ENCODE peak calls at places on chromosomes 12 and 14, in ten cellular contexts. M is Peyer's patch; C is breast epithelium; X is cardiac muscle cell; S is right lobe of liver; O is IMR-90; B is fibroblast of lung; K is neural progenitor cell; T is CD8-positive, alpha-beta memory T cell; Y is MM.1S. D is an unnamed sample. For H3K4me1, the result is how much of the 10 kb centered on the place peaks cover.

GRCh38 chr12:89234324-89235114 is 117.8 kb downstream of the DUSP6 start:
- DNase-seq in M (no peak), C (no peak), X (no peak), S (no peak), O (no peak), B (no peak), K (no peak), T (no peak), Y (no peak), D (no peak)

GRCh38 chr12:113774526-113774925 is 191.6 kb downstream of the RBM19 start:
- DNase-seq in M (no peak), C (no peak), X (no peak), S (no peak), O (no peak), B (no peak), K (no peak), T (no peak), Y (no peak), D (no peak)

GRCh38 chr14:97218713-97219355 is 421.7 kb downstream of the VRK1 start:
- DNase-seq in M (no peak), C (no peak), X (no peak), S (no peak), O (no peak), B (no peak), K (peak), T (no peak), Y (no peak), D (no peak)

GRCh38 chr12:117120787-117121186 is 21.6 kb upstream of the TESC start:
- DNase-seq in M (no peak), C (no peak), X (no peak), S (no peak), O (no peak), B (no peak), K (no peak), T (no peak), Y (no peak), D (no peak)

GRCh38 chr12:111033281-111034147 is 113.1 kb upstream of the MYL2 start:
- DNase-seq in M (no peak), C (no peak), X (no peak), S (no peak), O (no peak), B (no peak), K (peak), T (no peak), Y (no peak), D (no peak)

GRCh38 chr12:52193991-52194390 is 2.2 kb upstream of the KRT80 start:
- DNase-seq in M (no peak), C (no peak), X (peak), S (no peak), O (no peak), B (no peak), K (no peak), T (no peak), Y (no peak), D (no peak)

GRCh38 chr14:75181426-75182062 is 5.1 kb upstream of the TMED10 start:
- DNase-seq in M (no peak), C (no peak), X (no peak), S (no peak), O (no peak), B (no peak), K (peak), T (no peak), Y (no peak), D (no peak)

GRCh38 chr14:103391048-103391447 is 5.8 kb downstream of the MARK3 start:
- DNase-seq in M (peak), C (no peak), X (peak), S (no peak), O (peak), B (peak), K (peak), T (peak), Y (peak), D (no peak)

GRCh38 chr12:86914716-86915115 is 658.5 kb upstream of the MGAT4C start:
- DNase-seq in M (no peak), C (no peak), X (peak), S (no peak), O (peak), B (peak), K (peak), T (no peak), Y (no peak), D (no peak)

GRCh38 chr12:105672576-105672975 is 342.1 kb downstream of the C12orf75 start:
- DNase-seq in M (peak), C (no peak), X (peak), S (peak), O (no peak), B (peak), K (no peak), T (no peak), Y (no peak), D (no peak)

GRCh38 chr12:32274665-32275064 is 124.7 kb upstream of the FGD4 start:
- DNase-seq in M (no peak), C (no peak), X (no peak), S (no peak), O (no peak), B (no peak), K (no peak), T (no peak), Y (no peak), D (no peak)

GRCh38 chr12:105229446-105229845 is 6.5 kb downstream of the APPL2 start:
- DNase-seq in M (peak), C (no peak), X (no peak), S (no peak), O (peak), B (no peak), K (no peak), T (no peak), Y (no peak), D (no peak)

GRCh38 chr12:1865284-1865866 is 45.0 kb downstream of the LRTM2 start:
- DNase-seq in M (no peak), C (no peak), X (no peak), S (peak), O (no peak), B (peak), K (no peak), T (no peak), Y (no peak), D (no peak)

GRCh38 chr14:37253905-37254304 is 56.2 kb downstream of the MIPOL1 start:
- DNase-seq in M (no peak), C (no peak), X (peak), S (no peak), O (peak), B (peak), K (no peak), T (no peak), Y (no peak), D (no peak)

GRCh38 chr14:90968025-90968424 is 92.4 kb downstream of the RPS6KA5 start:
- DNase-seq in M (no peak), C (no peak), X (peak), S (no peak), O (no peak), B (peak), K (no peak), T (no peak), Y (no peak), D (no peak)

GRCh38 chr14:49134940-49135339 is 451.2 kb downstream of the RPS29 start:
- DNase-seq in M (no peak), C (no peak), X (no peak), S (no peak), O (no peak), B (no peak), K (peak), T (no peak), Y (no peak), D (no peak)

GRCh38 chr12:30967026-30967425 is 40.5 kb downstream of the TSPAN11 start:
- DNase-seq in M (no peak), C (no peak), X (no peak), S (no peak), O (no peak), B (no peak), K (no peak), T (no peak), Y (no peak), D (no peak)

GRCh38 chr12:48865141-48865440 is 579 bp downstream of the RND1 start:
- DNase-seq in M (no peak), C (no peak), X (no peak), S (no peak), O (no peak), B (no peak), K (peak), T (no peak), Y (peak), D (no peak)

GRCh38 chr12:11228268-11228879 is 41.1 kb downstream of the PRB3 start:
- DNase-seq in M (no peak), C (no peak), X (peak), S (no peak), O (peak), B (peak), K (peak), T (no peak), Y (peak), D (no peak)

GRCh38 chr14:24355009-24355408 is 13.0 kb upstream of the NFATC4 start:
- DNase-seq in M (no peak), C (no peak), X (no peak), S (no peak), O (no peak), B (no peak), K (no peak), T (no peak), Y (no peak), D (no peak)

GRCh38 chr12:49662998-49663843 is 39.9 kb downstream of the PRPF40B start:
- DNase-seq in M (peak), C (no peak), X (peak), S (peak), O (peak), B (peak), K (no peak), T (peak), Y (peak), D (peak)

GRCh38 chr14:103023881-103024473 is 33.4 kb downstream of the CDC42BPB start:
- DNase-seq in M (peak), C (peak), X (peak), S (no peak), O (peak), B (peak), K (no peak), T (no peak), Y (no peak), D (no peak)

GRCh38 chr12:18556081-18556645 is 181.6 kb downstream of the PLCZ1 start:
- DNase-seq in M (no peak), C (no peak), X (no peak), S (no peak), O (peak), B (no peak), K (no peak), T (no peak), Y (no peak), D (no peak)

GRCh38 chr14:38278035-38278434 is 22.1 kb upstream of the CLEC14A start:
- DNase-seq in M (no peak), C (no peak), X (no peak), S (no peak), O (no peak), B (peak), K (no peak), T (no peak), Y (no peak), D (no peak)

GRCh38 chr14:26761532-26761931 is 163.7 kb upstream of the NOVA1 start:
- DNase-seq in M (no peak), C (no peak), X (no peak), S (no peak), O (no peak), B (no peak), K (peak), T (no peak), Y (no peak), D (peak)

GRCh38 chr12:31011746-31012567 is 61.7 kb upstream of the DDX11 start:
- DNase-seq in M (peak), C (no peak), X (no peak), S (no peak), O (no peak), B (no peak), K (no peak), T (no peak), Y (no peak), D (no peak)

GRCh38 chr14:68386950-68387779 is 405.7 kb downstream of the ZFP36L1 start:
- DNase-seq in M (no peak), C (no peak), X (peak), S (no peak), O (peak), B (peak), K (no peak), T (no peak), Y (no peak), D (no peak)

GRCh38 chr12:58905422-58905821 is 14.9 kb downstream of the LRIG3 start:
- DNase-seq in M (no peak), C (no peak), X (no peak), S (no peak), O (no peak), B (no peak), K (no peak), T (no peak), Y (no peak), D (no peak)

GRCh38 chr12:94172031-94172430 is 23.7 kb downstream of the PLXNC1 start:
- DNase-seq in M (no peak), C (no peak), X (peak), S (no peak), O (peak), B (peak), K (peak), T (no peak), Y (peak), D (peak)

GRCh38 chr12:2488596-2488995 is 306.2 kb upstream of the FKBP4 start:
- DNase-seq in M (no peak), C (no peak), X (no peak), S (peak), O (no peak), B (no peak), K (no peak), T (no peak), Y (no peak), D (no peak)

GRCh38 chr12:53005215-53005985 is 856 bp upstream of the EIF4B start:
- DNase-seq in M (peak), C (no peak), X (peak), S (no peak), O (no peak), B (no peak), K (peak), T (no peak), Y (no peak), D (peak)

GRCh38 chr12:103269962-103270361 is 225.8 kb downstream of the C12orf42 start:
- DNase-seq in M (no peak), C (no peak), X (no peak), S (no peak), O (peak), B (no peak), K (no peak), T (no peak), Y (no peak), D (no peak)

GRCh38 chr14:88521818-88522217 is 33.0 kb downstream of the PTPN21 start:
- DNase-seq in M (no peak), C (no peak), X (peak), S (no peak), O (peak), B (peak), K (no peak), T (no peak), Y (no peak), D (no peak)

GRCh38 chr14:104751539-104752337 is 1.2 kb upstream of the SIVA1 start:
- DNase-seq in M (no peak), C (no peak), X (no peak), S (no peak), O (no peak), B (no peak), K (no peak), T (no peak), Y (peak), D (no peak)

GRCh38 chr12:132739600-132740312 is 21.9 kb downstream of the ANKLE2 start:
- DNase-seq in M (no peak), C (no peak), X (no peak), S (no peak), O (no peak), B (no peak), K (no peak), T (no peak), Y (no peak), D (no peak)

GRCh38 chr12:93089805-93090569 is 160.9 kb upstream of the EEA1 start:
- DNase-seq in M (peak), C (no peak), X (peak), S (no peak), O (peak), B (peak), K (no peak), T (no peak), Y (no peak), D (no peak)

GRCh38 chr14:54818201-54819133 is 84.2 kb downstream of the GCH1 start:
- DNase-seq in M (peak), C (no peak), X (peak), S (no peak), O (peak), B (peak), K (peak), T (no peak), Y (no peak), D (peak)

GRCh38 chr14:89378119-89378518 is 38.9 kb downstream of the FOXN3 start:
- DNase-seq in M (no peak), C (no peak), X (peak), S (no peak), O (peak), B (peak), K (no peak), T (no peak), Y (no peak), D (no peak)

GRCh38 chr14:64234877-64235651 is 59.1 kb downstream of the ESR2 start:
- DNase-seq in M (peak), C (peak), X (peak), S (no peak), O (peak), B (peak), K (no peak), T (no peak), Y (no peak), D (no peak)

GRCh38 chr14:70567791-70568190 is 32.7 kb downstream of the MED6 start:
- DNase-seq in M (peak), C (no peak), X (peak), S (peak), O (peak), B (peak), K (peak), T (no peak), Y (peak), D (no peak)

GRCh38 chr14:70571139-70571538 is 29.3 kb downstream of the MED6 start:
- DNase-seq in M (no peak), C (no peak), X (no peak), S (no peak), O (no peak), B (no peak), K (no peak), T (no peak), Y (no peak), D (no peak)

GRCh38 chr14:70576891-70577290 is 23.6 kb downstream of the MED6 start:
- DNase-seq in M (no peak), C (no peak), X (no peak), S (no peak), O (no peak), B (no peak), K (no peak), T (no peak), Y (no peak), D (no peak)

DNA sequence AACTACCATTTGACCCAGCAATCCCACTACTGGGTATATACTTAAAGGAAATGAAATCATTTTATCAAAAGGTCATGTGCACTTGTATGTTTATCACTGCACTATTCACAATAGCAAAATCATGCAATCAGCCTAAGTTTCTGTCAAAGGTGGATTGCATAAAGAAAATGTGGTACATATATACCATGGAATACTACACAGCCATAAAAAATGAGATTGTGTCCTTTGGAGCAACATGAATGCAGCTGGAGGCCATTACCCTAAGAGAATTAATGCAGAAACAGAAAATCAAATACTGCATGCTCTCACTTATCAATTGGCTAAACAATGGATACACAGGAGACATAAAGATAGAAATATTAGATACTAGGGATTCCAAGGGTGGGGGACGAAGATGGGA is 27.4 kb downstream of the MED6 start:
- DNase-seq in M (no peak), C (no peak), X (no peak), S (no peak), O (no peak), B (no peak), K (no peak), T (no peak), Y (no peak), D (no peak)
- H3K4me1 ChIP-seq in M (under half), C (under half), X (under half), S (under half), O (under half), B (under half), K (under half), T (under half), Y (under half), D (under half)

GRCh38 chr12:47822386-47822785 is 2.7 kb upstream of the HDAC7 start:
- DNase-seq in M (no peak), C (no peak), X (no peak), S (no peak), O (no peak), B (no peak), K (no peak), T (no peak), Y (no peak), D (no peak)

GRCh38 chr12:47824198-47824597 is 4.5 kb upstream of the HDAC7 start:
- DNase-seq in M (peak), C (no peak), X (no peak), S (no peak), O (no peak), B (no peak), K (no peak), T (peak), Y (peak), D (no peak)

GRCh38 chr12:47823422-47824086 is 3.9 kb upstream of the HDAC7 start:
- DNase-seq in M (no peak), C (no peak), X (no peak), S (no peak), O (no peak), B (no peak), K (no peak), T (no peak), Y (no peak), D (no peak)

GRCh38 chr12:47821346-47821706 is 1.6 kb upstream of the HDAC7 start:
- DNase-seq in M (no peak), C (no peak), X (no peak), S (no peak), O (no peak), B (no peak), K (no peak), T (no peak), Y (no peak), D (no peak)

DNA sequence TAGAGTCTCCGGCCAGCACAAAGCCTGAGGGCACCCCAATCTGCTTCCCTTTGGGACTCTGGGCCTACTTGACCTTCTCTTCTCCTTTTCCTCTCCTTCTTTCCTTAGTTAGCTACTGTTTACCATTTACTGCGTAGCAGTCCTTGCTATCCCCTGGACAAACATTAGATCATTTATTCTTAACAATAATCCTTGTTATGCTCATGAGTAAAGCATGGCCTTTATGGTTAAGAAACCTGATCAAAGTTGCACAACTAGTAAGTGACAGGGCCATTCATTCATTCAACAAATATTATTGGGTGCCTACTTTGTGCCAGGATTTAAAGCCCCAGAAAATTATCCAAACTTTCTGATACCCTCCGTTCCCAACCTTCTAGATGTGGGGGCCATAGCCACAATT is 3.2 kb upstream of the HDAC7 start:
- DNase-seq in M (no peak), C (no peak), X (no peak), S (no peak), O (no peak), B (no peak), K (no peak), T (no peak), Y (no peak), D (no peak)
- H3K4me1 ChIP-seq in M (under half), C (under half), X (under half), S (under half), O (under half), B (under half), K (under half), T (half or more), Y (under half), D (under half)

GRCh38 chr12:39102474-39103209 is 197.3 kb upstream of the CPNE8 start:
- DNase-seq in M (no peak), C (no peak), X (peak), S (no peak), O (no peak), B (no peak), K (no peak), T (no peak), Y (no peak), D (no peak)
- H3K4me1 ChIP-seq in M (under half), C (under half), X (under half), S (under half), O (under half), B (under half), K (under half), T (under half), Y (under half), D (under half)

GRCh38 chr12:122093098-122093883 is 14.7 kb downstream of the MLXIP start:
- DNase-seq in M (peak), C (no peak), X (no peak), S (no peak), O (no peak), B (no peak), K (no peak), T (no peak), Y (no peak), D (no peak)
- H3K4me1 ChIP-seq in M (half or more), C (under half), X (under half), S (under half), O (under half), B (under half), K (under half), T (half or more), Y (under half), D (under half)

D was measured in pancreas.